ENCODE peak calls at places on chromosomes 5 and 9, in nine cellular contexts. D is pancreas, L is prostate gland, V is left ventricle myocardium inferior, B is breast epithelium, F is astrocyte of the spinal cord, W is mammary epithelial cell, E is HCT116, Y is A549. C is an unnamed sample.

GRCh38 chr5:55993628-55994501 is 898 bp downstream of the IL6ST start:
- DNase-seq in V (no peak), D (no peak), L (no peak), F (peak; percentile 38), W (no peak), E (no peak), B (no peak), Y (no peak), C (no peak)

GRCh38 chr5:80238778-80239679 is 16.8 kb downstream of the SERINC5 start:
- DNase-seq in E (no peak), F (peak; percentile 81), B (peak; percentile 58), D (peak; percentile 70), W (peak; percentile 35), V (peak; percentile 72), Y (no peak), L (no peak), C (peak; percentile 81)

GRCh38 chr5:124806026-124806856 is 59.8 kb upstream of the ZNF608 start:
- DNase-seq in Y (peak; percentile 25), W (peak; percentile 88), V (peak; percentile 78), D (peak; percentile 74), L (peak; percentile 84), F (peak; percentile 92), E (no peak), B (peak; percentile 79), C (peak; percentile 80)

GRCh38 chr9:24846248-24846912 is 300.7 kb upstream of the IZUMO3 start:
- DNase-seq in B (no peak), D (no peak), F (no peak), Y (no peak), E (no peak), L (no peak), V (no peak), W (no peak), C (no peak)

GRCh38 chr5:17966636-17967402 is 332.6 kb downstream of the TAF11L14 start:
- DNase-seq in V (no peak), F (no peak), E (no peak), W (peak; percentile 31), D (no peak), B (no peak), L (no peak), Y (no peak), C (no peak)

GRCh38 chr5:98108497-98108896 is 665.0 kb upstream of the RGMB start:
- DNase-seq in L (no peak), V (no peak), Y (no peak), E (no peak), F (peak; percentile 91), W (peak; percentile 83), D (no peak), B (no peak), C (no peak)

GRCh38 chr5:1468247-1468612 is 23.0 kb upstream of the SLC6A3 start:
- DNase-seq in B (peak; percentile 41), W (no peak), L (no peak), D (no peak), F (no peak), V (no peak), E (no peak), Y (no peak), C (no peak)

GRCh38 chr5:135602882-135603721 is 24.3 kb upstream of the CXCL14 start:
- DNase-seq in E (no peak), D (no peak), Y (no peak), V (no peak), F (no peak), L (no peak), W (no peak), B (no peak), C (no peak)

GRCh38 chr5:157168286-157168685 is 2.2 kb upstream of the GARIN3 start:
- DNase-seq in W (no peak), D (no peak), F (no peak), L (no peak), Y (no peak), V (no peak), B (no peak), E (no peak), C (no peak)

GRCh38 chr9:74245871-74246552 is 251.1 kb upstream of the RORB start:
- DNase-seq in Y (no peak), L (no peak), D (no peak), F (no peak), V (no peak), E (no peak), W (no peak), B (no peak), C (no peak)

GRCh38 chr9:70407081-70407503 is 7.4 kb downstream of the KLF9 start:
- DNase-seq in F (peak; percentile 89), W (peak; percentile 40), B (no peak), D (no peak), E (no peak), V (no peak), Y (peak; percentile 35), L (no peak), C (peak; percentile 78)

GRCh38 chr5:37836173-37837100 is 3.4 kb downstream of the GDNF start:
- DNase-seq in B (no peak), V (peak; percentile 16), W (peak; percentile 17), D (no peak), L (no peak), E (no peak), F (peak; percentile 53), Y (no peak), C (no peak)
- TF ChIP-seq CTCF in B (no peak), V (no peak), W (no peak), D (no peak), L (no peak), E (no peak), F (no peak), Y (no peak), C (no peak)

GRCh38 chr5:66013906-66014305 is 87.5 kb downstream of the ERBIN start:
- DNase-seq in V (no peak), E (no peak), Y (no peak), F (no peak), B (no peak), W (no peak), L (no peak), D (no peak), C (no peak)

GRCh38 chr5:66010476-66010875 is 84.1 kb downstream of the ERBIN start:
- DNase-seq in W (peak; percentile 64), V (no peak), Y (no peak), F (no peak), L (no peak), B (no peak), D (no peak), E (no peak), C (no peak)

GRCh38 chr5:66012271-66012670 is 85.9 kb downstream of the ERBIN start:
- DNase-seq in D (no peak), V (no peak), E (no peak), Y (no peak), B (no peak), F (no peak), L (no peak), W (no peak), C (no peak)

DNA sequence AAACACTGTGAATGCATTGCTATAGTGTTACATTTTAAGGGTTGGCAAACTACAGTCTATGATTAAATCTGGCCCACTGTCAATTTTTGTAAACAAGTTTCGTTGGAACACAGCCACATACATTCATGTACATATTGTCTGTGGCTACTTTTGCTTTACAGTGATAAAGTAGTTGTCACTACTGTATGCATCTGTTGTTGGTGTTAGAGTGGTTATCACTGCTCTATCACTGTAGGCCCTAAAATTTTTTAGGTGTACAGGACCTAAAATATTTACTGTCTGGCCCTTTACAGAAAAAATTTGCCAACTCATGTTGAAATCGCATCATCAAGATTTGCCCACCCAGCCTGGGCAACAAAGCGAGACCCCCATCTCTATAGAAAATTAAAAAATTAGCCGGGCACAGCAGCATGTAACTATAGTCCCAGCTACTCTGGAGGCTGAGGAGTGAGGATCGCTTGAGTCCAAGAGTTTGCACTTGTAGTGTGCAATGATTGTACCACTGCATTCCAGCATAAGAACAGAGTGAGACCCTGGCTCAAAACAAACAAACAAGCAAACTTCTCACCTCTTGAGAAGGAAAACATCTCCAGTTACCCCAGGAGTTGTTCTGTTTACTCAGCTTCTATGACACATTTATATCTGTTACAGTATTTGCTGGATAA is 89.1 kb downstream of the ERBIN start:
- DNase-seq in L (no peak), B (no peak), E (no peak), Y (no peak), F (no peak), D (no peak), W (no peak), V (no peak), C (no peak)
- TF ChIP-seq CTCF in L (no peak), B (no peak), E (no peak), Y (no peak), F (no peak), D (no peak), W (no peak), V (no peak), C (no peak)

DNA sequence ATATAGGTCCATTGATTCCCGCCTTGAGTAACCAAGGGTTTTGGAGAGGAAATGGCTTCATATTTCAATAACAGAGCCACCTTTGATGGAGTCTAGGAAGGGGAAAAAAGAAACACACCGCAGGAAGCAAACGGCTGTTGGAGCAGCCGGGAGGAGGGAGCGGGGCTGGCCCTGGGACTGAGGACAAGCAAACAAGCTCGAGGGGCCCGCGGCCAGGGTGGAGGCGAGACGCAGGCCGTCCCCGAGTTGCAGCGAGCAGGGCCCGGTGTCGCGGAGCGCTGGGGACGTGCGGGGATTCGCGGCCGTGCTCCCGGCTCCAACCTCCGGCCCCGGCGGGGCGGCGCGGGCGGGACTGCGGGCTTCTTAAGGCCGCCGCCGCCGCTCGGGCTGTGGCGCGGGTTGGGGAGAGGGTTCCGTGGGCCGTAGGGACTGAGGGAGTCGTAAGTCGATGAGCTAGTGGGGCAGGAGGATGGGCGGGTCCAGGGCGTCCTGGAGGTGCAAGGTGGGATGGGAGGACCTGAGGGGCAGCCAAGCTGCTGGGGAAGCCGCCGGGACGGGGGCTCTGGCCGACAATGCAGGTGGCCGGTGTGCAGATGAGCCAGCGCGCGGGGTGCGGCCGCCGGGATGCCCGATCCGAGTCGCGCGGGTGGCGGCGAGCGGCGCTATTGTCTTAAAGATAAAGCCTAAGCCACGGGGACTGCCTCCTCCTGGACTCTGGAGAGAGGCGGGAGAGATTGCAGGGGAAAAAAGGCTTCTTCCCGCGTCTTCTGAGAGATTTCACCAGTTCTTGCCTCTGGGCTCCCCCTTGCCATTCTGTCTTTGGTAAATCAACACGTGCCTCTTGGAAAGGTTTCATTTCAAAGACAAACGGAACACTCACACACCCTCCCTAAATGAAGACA is 1.5 kb upstream of the HAPLN1 start:
- DNase-seq in W (peak; percentile 57), V (peak; percentile 57), B (no peak), E (peak; percentile 66), Y (peak; percentile 64), L (peak; percentile 27), F (peak; percentile 88), D (peak; percentile 9), C (peak; percentile 58)
- TF ChIP-seq CTCF in W (peak; percentile 44), V (peak; percentile 35), B (no peak), E (peak; percentile 58), Y (peak; percentile 54), L (no peak), F (peak; percentile 62), D (no peak), C (peak; percentile 67)

GRCh38 chr9:132443951-132444615 is 34.1 kb downstream of the CFAP77 start:
- DNase-seq in W (peak; percentile 9), L (no peak), B (no peak), D (no peak), E (no peak), V (no peak), Y (no peak), F (no peak), C (no peak)

GRCh38 chr9:132451276-132451675 is 41.3 kb downstream of the CFAP77 start:
- DNase-seq in V (no peak), Y (no peak), F (no peak), B (no peak), L (no peak), W (no peak), D (no peak), E (no peak), C (no peak)

GRCh38 chr9:132446887-132447286 is 36.9 kb downstream of the CFAP77 start:
- DNase-seq in D (no peak), V (no peak), W (no peak), Y (no peak), L (no peak), F (no peak), B (no peak), E (no peak), C (no peak)

GRCh38 chr9:132447346-132447745 is 37.3 kb downstream of the CFAP77 start:
- DNase-seq in F (no peak), E (no peak), D (no peak), Y (no peak), V (no peak), B (no peak), L (no peak), W (no peak), C (no peak)
- TF ChIP-seq CTCF in F (no peak), E (peak; percentile 20), D (no peak), Y (no peak), V (no peak), B (no peak), L (no peak), W (no peak), C (peak; percentile 20)